ENCODE peak calls at places on chromosomes 16 and 17, in four cellular contexts. One of them, this sample, is unnamed.

GRCh38 chr17:9987779-9988585 is 82.9 kb upstream of the RCVRN start:
- DNase-seq in NT2/D1: peak
- DNase-seq in skeletal muscle cell: no peak
- DNase-seq in T-helper 1 cell: peak
- DNase-seq in this sample: peak

GRCh38 chr16:82603784-82604411 is 22.9 kb upstream of the CDH13 start:
- DNase-seq in NT2/D1: peak
- DNase-seq in skeletal muscle cell: peak
- DNase-seq in T-helper 1 cell: no peak
- DNase-seq in this sample: peak

GRCh38 chr16:87968541-87968940 is 17.3 kb downstream of the BANP start:
- DNase-seq in NT2/D1: no peak
- DNase-seq in skeletal muscle cell: peak
- DNase-seq in T-helper 1 cell: no peak
- DNase-seq in this sample: no peak

GRCh38 chr17:30950669-30951399 is 20.0 kb upstream of the RNF135 start:
- DNase-seq in NT2/D1: no peak
- DNase-seq in skeletal muscle cell: peak
- DNase-seq in T-helper 1 cell: no peak
- DNase-seq in this sample: no peak

GRCh38 chr16:3121843-3122467 is 9.6 kb downstream of the ZNF205 start:
- DNase-seq in NT2/D1: no peak
- DNase-seq in skeletal muscle cell: peak
- DNase-seq in T-helper 1 cell: no peak
- DNase-seq in this sample: no peak

GRCh38 chr16:14035092-14035491 is 36.0 kb upstream of the MRTFB start:
- DNase-seq in NT2/D1: no peak
- DNase-seq in skeletal muscle cell: no peak
- DNase-seq in T-helper 1 cell: no peak
- DNase-seq in this sample: no peak

GRCh38 chr16:56121156-56121500 is 70.2 kb upstream of the GNAO1 start:
- DNase-seq in NT2/D1: no peak
- DNase-seq in skeletal muscle cell: no peak
- DNase-seq in T-helper 1 cell: no peak
- DNase-seq in this sample: no peak

GRCh38 chr16:74607967-74608356 is 1.0 kb upstream of the GLG1 start:
- DNase-seq in NT2/D1: peak
- DNase-seq in skeletal muscle cell: no peak
- DNase-seq in T-helper 1 cell: no peak
- DNase-seq in this sample: no peak

GRCh38 chr17:79249945-79250521 is 175.4 kb downstream of the ENGASE start:
- DNase-seq in NT2/D1: no peak
- DNase-seq in skeletal muscle cell: no peak
- DNase-seq in T-helper 1 cell: no peak
- DNase-seq in this sample: no peak

GRCh38 chr17:4696432-4696796 is 7.5 kb downstream of the PELP1 start:
- DNase-seq in NT2/D1: no peak
- DNase-seq in skeletal muscle cell: no peak
- DNase-seq in T-helper 1 cell: peak
- DNase-seq in this sample: no peak

GRCh38 chr16:1486551-1487390 is 2.0 kb downstream of the PTX4 start:
- DNase-seq in NT2/D1: no peak
- DNase-seq in skeletal muscle cell: no peak
- DNase-seq in T-helper 1 cell: no peak
- DNase-seq in this sample: no peak

GRCh38 chr16:87965973-87966667 is 14.9 kb downstream of the BANP start:
- DNase-seq in NT2/D1: no peak
- DNase-seq in skeletal muscle cell: no peak
- DNase-seq in T-helper 1 cell: no peak
- DNase-seq in this sample: no peak

GRCh38 chr17:19978206-19978802 is 676 bp upstream of the AKAP10 start:
- DNase-seq in NT2/D1: no peak
- DNase-seq in skeletal muscle cell: no peak
- DNase-seq in T-helper 1 cell: no peak
- DNase-seq in this sample: no peak

GRCh38 chr16:83400234-83400633 is 407.5 kb upstream of the HSBP1 start:
- DNase-seq in NT2/D1: peak
- DNase-seq in skeletal muscle cell: no peak
- DNase-seq in T-helper 1 cell: no peak
- DNase-seq in this sample: no peak

GRCh38 chr17:76546556-76547182 is 6.8 kb downstream of the PRCD start:
- DNase-seq in NT2/D1: no peak
- DNase-seq in skeletal muscle cell: peak
- DNase-seq in T-helper 1 cell: no peak
- DNase-seq in this sample: no peak

GRCh38 chr16:50207652-50208051 is 54.5 kb downstream of the TENT4B start:
- DNase-seq in NT2/D1: no peak
- DNase-seq in skeletal muscle cell: no peak
- DNase-seq in T-helper 1 cell: no peak
- DNase-seq in this sample: no peak

GRCh38 chr17:8311131-8311790 is 1.2 kb downstream of the ARHGEF15 start:
- DNase-seq in NT2/D1: no peak
- DNase-seq in skeletal muscle cell: no peak
- DNase-seq in T-helper 1 cell: no peak
- DNase-seq in this sample: no peak

GRCh38 chr16:90008708-90009145 is 10.5 kb downstream of the DBNDD1 start:
- DNase-seq in NT2/D1: no peak
- DNase-seq in skeletal muscle cell: no peak
- DNase-seq in T-helper 1 cell: peak
- DNase-seq in this sample: no peak

GRCh38 chr16:30085247-30085646 is 6.5 kb downstream of the TBX6 start:
- DNase-seq in NT2/D1: no peak
- DNase-seq in skeletal muscle cell: no peak
- DNase-seq in T-helper 1 cell: no peak
- DNase-seq in this sample: no peak

GRCh38 chr16:67915831-67916723 is 15.6 kb downstream of the CTRL start:
- DNase-seq in NT2/D1: no peak
- DNase-seq in skeletal muscle cell: no peak
- DNase-seq in T-helper 1 cell: no peak
- DNase-seq in this sample: no peak

This sample was measured in HAP-1.